ENCODE peak calls at places on chromosomes 16 and 17, in six cellular contexts. M is ascending aorta, G is heart right ventricle, E is MG63, C is body of pancreas, P is upper lobe of right lung. U is an unnamed sample. For H3K27me3, the result is how much of the 10 kb centered on the place peaks cover.

GRCh38 chr16:58847902-58848661 is 114.0 kb upstream of the GOT2 start:
- DNase-seq in M (no peak), G (no peak), E (no peak), C (no peak), P (no peak), U (no peak)

GRCh38 chr17:6701719-6702118 is 11.4 kb downstream of the SLC13A5 start:
- DNase-seq in M (no peak), G (no peak), E (peak), C (peak), P (no peak), U (peak)

GRCh38 chr16:84369938-84370627 is 1.7 kb downstream of the ATP2C2 start:
- DNase-seq in M (no peak), G (no peak), E (no peak), C (peak), P (no peak), U (no peak)

GRCh38 chr17:82865996-82866395 is 26.2 kb upstream of the ZNF750 start:
- DNase-seq in M (no peak), G (no peak), E (no peak), C (no peak), P (no peak), U (no peak)

GRCh38 chr17:5537251-5537650 is 47.1 kb downstream of the NLRP1 start:
- DNase-seq in M (peak), G (no peak), E (no peak), C (no peak), P (no peak), U (no peak)

GRCh38 chr17:74410001-74410443 is 21.9 kb upstream of the GPRC5C start:
- DNase-seq in M (no peak), G (no peak), E (no peak), C (no peak), P (no peak), U (no peak)

GRCh38 chr17:64245218-64246145 is 17.6 kb downstream of the TEX2 start:
- DNase-seq in M (no peak), G (no peak), E (no peak), C (no peak), P (no peak), U (no peak)

GRCh38 chr17:45345246-45345553 is 28.4 kb upstream of the MAP3K14 start:
- DNase-seq in M (peak), G (no peak), E (peak), C (no peak), P (peak), U (no peak)

GRCh38 chr17:56934280-56934679 is 20.4 kb upstream of the TRIM25 start:
- DNase-seq in M (no peak), G (no peak), E (no peak), C (no peak), P (no peak), U (no peak)

GRCh38 chr17:58156839-58157803 is 8.9 kb downstream of the OR4D1 start:
- DNase-seq in M (no peak), G (no peak), E (peak), C (peak), P (peak), U (no peak)

GRCh38 chr17:35764123-35764991 is 3.7 kb downstream of the C17orf50 start:
- DNase-seq in M (peak), G (peak), E (peak), C (peak), P (peak), U (peak)

GRCh38 chr17:48442819-48443218 is 12.8 kb upstream of the SKAP1 start:
- DNase-seq in M (no peak), G (no peak), E (no peak), C (no peak), P (no peak), U (no peak)

GRCh38 chr16:64172652-64173051 is 949.2 kb downstream of the CDH11 start:
- DNase-seq in M (no peak), G (no peak), E (no peak), C (no peak), P (no peak), U (no peak)

GRCh38 chr17:80486692-80487091 is 10.3 kb upstream of the NPTX1 start:
- DNase-seq in M (no peak), G (no peak), E (no peak), C (no peak), P (no peak), U (no peak)
- H3K27me3 ChIP-seq in M (under half), G (half or more), E (under half), C (under half), P (under half), U (under half)

GRCh38 chr16:51149251-51149661 is 1.8 kb downstream of the SALL1 start:
- DNase-seq in M (no peak), G (no peak), E (no peak), C (no peak), P (no peak), U (no peak)
- H3K27me3 ChIP-seq in M (under half), G (half or more), E (under half), C (under half), P (half or more), U (under half)

DNA sequence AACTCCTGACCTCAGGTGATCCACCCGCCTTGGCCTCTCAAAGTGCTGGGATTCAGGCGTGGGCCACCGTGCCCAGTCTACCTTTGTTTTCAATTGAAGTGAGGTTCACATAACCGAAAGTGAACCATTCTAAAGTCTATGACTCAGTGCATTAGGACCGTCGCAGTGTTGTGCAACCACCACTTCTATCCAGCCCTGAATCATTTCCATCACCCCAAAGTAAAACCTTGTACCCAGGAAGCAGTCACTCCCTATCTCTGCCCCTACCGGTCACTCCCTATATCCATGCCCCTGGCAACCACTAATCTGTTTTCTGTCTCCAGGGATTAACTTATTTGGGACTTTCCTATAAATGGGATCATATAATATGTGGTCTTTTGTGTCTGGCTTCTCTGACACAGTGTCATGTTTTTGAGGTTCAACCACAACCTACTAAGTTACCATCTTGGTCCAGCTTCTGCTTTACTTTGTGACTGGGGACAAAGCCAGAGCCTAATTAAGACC is 28.3 kb upstream of the CDC42EP4 start:
- DNase-seq in M (peak), G (no peak), E (peak), C (no peak), P (no peak), U (peak)
- H3K27me3 ChIP-seq in M (under half), G (under half), E (under half), C (under half), P (under half), U (under half)

DNA sequence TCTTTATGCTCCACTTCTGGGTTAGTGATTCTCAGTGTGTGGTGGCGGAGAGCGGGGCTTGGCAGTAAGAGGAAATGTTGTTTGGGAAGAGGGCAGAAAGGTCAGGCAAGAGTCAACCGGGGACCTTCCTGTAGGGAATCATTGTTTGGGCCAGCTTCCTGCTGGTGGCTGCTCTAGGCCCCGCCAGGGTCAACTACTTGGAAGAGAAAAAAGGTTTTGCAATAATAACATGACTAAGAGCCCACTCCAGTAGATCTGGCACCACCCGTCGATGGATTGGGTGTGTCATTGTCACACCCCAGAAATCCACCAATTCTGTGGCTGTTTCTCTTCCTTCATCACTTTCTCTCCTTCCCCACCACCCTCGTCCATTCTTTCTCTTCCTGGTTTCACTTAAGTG is 4.2 kb upstream of the KRT24 start:
- DNase-seq in M (peak), G (peak), E (peak), C (no peak), P (peak), U (no peak)
- H3K27me3 ChIP-seq in M (under half), G (under half), E (under half), C (under half), P (under half), U (under half)

GRCh38 chr17:1301546-1301945 is 22.1 kb downstream of the TRARG1 start:
- DNase-seq in M (no peak), G (no peak), E (no peak), C (no peak), P (no peak), U (no peak)
- H3K27me3 ChIP-seq in M (under half), G (under half), E (under half), C (under half), P (under half), U (under half)

GRCh38 chr16:89168381-89169189 is 3.0 kb upstream of the CDH15 start:
- DNase-seq in M (no peak), G (no peak), E (no peak), C (no peak), P (no peak), U (no peak)

GRCh38 chr16:89171216-89172170 is at the start of gene CDH15:
- DNase-seq in M (peak), G (peak), E (peak), C (peak), P (peak), U (peak)

GRCh38 chr16:89169778-89170177 is 1.8 kb upstream of the CDH15 start:
- DNase-seq in M (no peak), G (no peak), E (no peak), C (no peak), P (no peak), U (no peak)

GRCh38 chr16:89172171-89172900 is 788 bp downstream of the CDH15 start:
- DNase-seq in M (no peak), G (no peak), E (no peak), C (no peak), P (no peak), U (no peak)

GRCh38 chr16:89170346-89171215 is 967 bp upstream of the CDH15 start:
- DNase-seq in M (no peak), G (no peak), E (no peak), C (peak), P (peak), U (no peak)
- H3K27me3 ChIP-seq in M (under half), G (half or more), E (under half), C (under half), P (under half), U (under half)

GRCh38 chr17:61461586-61461966 is 9.4 kb downstream of the TBX4 start:
- DNase-seq in M (no peak), G (no peak), E (no peak), C (no peak), P (no peak), U (no peak)

GRCh38 chr17:61462734-61463067 is 10.5 kb downstream of the TBX4 start:
- DNase-seq in M (no peak), G (no peak), E (no peak), C (no peak), P (no peak), U (no peak)

GRCh38 chr17:61460796-61461585 is 8.8 kb downstream of the TBX4 start:
- DNase-seq in M (peak), G (no peak), E (no peak), C (no peak), P (no peak), U (no peak)

GRCh38 chr17:61463068-61463980 is 11.1 kb downstream of the TBX4 start:
- DNase-seq in M (no peak), G (no peak), E (no peak), C (no peak), P (peak), U (peak)

DNA sequence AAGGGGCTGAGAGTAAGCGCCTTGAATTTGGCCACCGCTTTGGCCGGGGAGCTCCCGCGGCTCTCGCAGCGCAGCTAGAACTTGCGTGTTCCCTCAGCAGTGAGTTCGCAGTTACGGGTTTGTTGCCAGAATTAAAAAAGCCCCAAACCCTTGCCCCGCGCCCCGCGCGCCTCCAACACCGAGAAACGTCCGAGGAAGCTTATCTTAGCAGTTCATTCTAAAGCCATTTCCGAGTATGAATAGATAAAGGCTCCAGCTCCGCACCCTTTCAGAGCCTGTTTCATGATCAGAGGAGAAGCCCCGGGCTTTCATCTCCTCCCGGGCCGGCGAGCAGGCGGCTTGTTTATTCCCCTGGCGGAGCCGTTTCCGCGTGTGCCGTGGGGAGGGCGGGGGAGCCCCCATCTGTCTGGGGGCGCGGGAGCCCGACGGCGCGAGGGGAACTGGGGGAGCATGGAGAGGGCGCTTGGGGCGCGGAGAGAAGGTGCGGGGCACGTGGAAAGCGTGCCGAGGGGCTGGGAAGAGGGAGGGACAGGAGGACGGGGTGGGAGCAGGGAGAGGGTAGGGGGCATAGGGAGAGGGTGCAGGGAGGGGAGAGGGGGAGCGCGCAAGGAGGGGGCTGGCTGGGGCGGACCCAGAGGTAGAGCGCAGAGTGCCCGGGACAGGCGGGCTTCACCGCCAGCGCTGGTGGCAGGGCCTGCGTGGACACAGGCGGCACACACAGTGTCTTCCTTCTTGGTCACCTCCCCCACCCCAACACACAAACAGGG is 9.9 kb downstream of the TBX4 start:
- DNase-seq in M (no peak), G (no peak), E (no peak), C (no peak), P (no peak), U (peak)
- H3K27me3 ChIP-seq in M (under half), G (half or more), E (under half), C (under half), P (under half), U (under half)

DNA sequence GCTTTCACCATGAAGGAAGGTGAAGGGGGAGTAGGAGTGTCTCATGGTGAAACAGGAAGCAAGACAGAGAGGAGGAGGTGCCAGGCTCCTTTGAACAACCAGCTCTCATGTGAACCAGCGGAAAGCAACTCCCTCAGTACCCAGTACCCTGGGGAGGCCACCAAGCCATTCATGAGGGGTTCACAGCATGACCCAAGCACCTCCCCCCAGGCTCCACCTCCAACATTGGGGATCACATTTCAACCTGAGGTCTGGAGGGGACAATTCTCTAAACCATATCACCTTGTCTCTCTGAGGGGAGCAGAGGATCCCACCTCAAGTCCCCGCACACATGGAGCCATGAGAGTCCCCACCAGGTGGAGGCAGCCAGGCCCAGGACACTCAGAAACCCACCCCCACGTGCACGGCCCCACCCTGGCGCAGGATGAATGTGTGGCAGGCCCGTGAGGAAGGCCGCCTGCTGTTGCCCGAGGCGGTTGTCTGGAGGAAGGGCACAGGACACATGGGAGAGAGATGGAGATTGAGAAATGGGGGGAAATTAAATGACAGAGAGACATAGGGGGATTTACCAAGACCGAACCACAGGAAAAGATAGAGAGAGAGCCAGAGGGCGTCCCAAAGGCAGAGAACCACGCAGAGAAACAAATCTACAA is 85.9 kb downstream of the TMEM132E start:
- DNase-seq in M (no peak), G (no peak), E (no peak), C (no peak), P (no peak), U (no peak)
- H3K27me3 ChIP-seq in M (under half), G (half or more), E (under half), C (under half), P (under half), U (under half)

U was measured in HAP-1.